ENCODE peak calls at places on chromosome 10, in four cellular contexts. Y is pancreas; R is activated naive CD8-positive, alpha-beta T cell treated with anti-CD3 and anti-CD28 coated beads, Interleukin-2, amount 50 U/mL, for 24 hours; L is WTC11. P is an unnamed sample.

GRCh38 chr10:103618575-103619423 is 125.3 kb downstream of the NEURL1 start:
- DNase-seq in Y (peak; percentile 46), R (no peak), L (no peak), P (no peak)

GRCh38 chr10:97013983-97014382 is 171.8 kb downstream of the SLIT1 start:
- DNase-seq in Y (no peak), R (no peak), L (no peak), P (no peak)

GRCh38 chr10:127117125-127117524 is 79.3 kb downstream of the INSYN2A start:
- DNase-seq in Y (peak; percentile 38), R (peak; percentile 31), L (peak; percentile 81), P (no peak)

GRCh38 chr10:82529064-82529463 is 654.1 kb downstream of the NRG3 start:
- DNase-seq in Y (no peak), R (no peak), L (no peak), P (no peak)

GRCh38 chr10:22345301-22346086 is at the start of gene SPAG6:
- DNase-seq in Y (peak; percentile 31), R (peak; percentile 60), L (peak; percentile 86), P (no peak)

GRCh38 chr10:101693701-101694055 is 1.3 kb downstream of the FBXW4 start:
- DNase-seq in Y (no peak), R (peak; percentile 20), L (no peak), P (no peak)

GRCh38 chr10:70302292-70302691 is 18.5 kb upstream of the NPFFR1 start:
- DNase-seq in Y (no peak), R (no peak), L (no peak), P (no peak)

GRCh38 chr10:91955114-91955513 is 31.5 kb downstream of the BTAF1 start:
- DNase-seq in Y (no peak), R (no peak), L (no peak), P (no peak)

GRCh38 chr10:14208231-14208630 is 122.5 kb downstream of the FRMD4A start:
- DNase-seq in Y (no peak), R (no peak), L (no peak), P (no peak)

GRCh38 chr10:11301571-11302111 is 284.0 kb downstream of the CELF2 start:
- DNase-seq in Y (no peak), R (no peak), L (no peak), P (no peak)

GRCh38 chr10:97059006-97059871 is 126.5 kb downstream of the SLIT1 start:
- DNase-seq in Y (no peak), R (no peak), L (peak; percentile 66), P (no peak)

GRCh38 chr10:8146650-8147049 is 92.2 kb downstream of the GATA3 start:
- DNase-seq in Y (no peak), R (no peak), L (no peak), P (no peak)

GRCh38 chr10:79299397-79300370 is 47.6 kb upstream of the PPIF start:
- DNase-seq in Y (no peak), R (no peak), L (no peak), P (no peak)

GRCh38 chr10:12608761-12609160 is 259.4 kb downstream of the CAMK1D start:
- DNase-seq in Y (peak; percentile 28), R (no peak), L (no peak), P (no peak)

GRCh38 chr10:21495686-21496284 is 29.7 kb downstream of the SKIDA1 start:
- DNase-seq in Y (peak; percentile 87), R (peak; percentile 90), L (peak; percentile 94), P (peak; percentile 89)

GRCh38 chr10:79047875-79048638 is 20.7 kb upstream of the ZMIZ1 start:
- DNase-seq in Y (peak; percentile 12), R (peak; percentile 63), L (no peak), P (no peak)

GRCh38 chr10:92690211-92691041 is 671 bp downstream of the HHEX start:
- DNase-seq in Y (peak; percentile 59), R (peak; percentile 80), L (peak; percentile 52), P (no peak)

GRCh38 chr10:79221110-79222051 is 125.9 kb upstream of the PPIF start:
- DNase-seq in Y (peak; percentile 76), R (no peak), L (peak; percentile 40), P (no peak)

GRCh38 chr10:64486149-64486548 is 964.9 kb downstream of the REEP3 start:
- DNase-seq in Y (no peak), R (no peak), L (no peak), P (no peak)

GRCh38 chr10:111209666-111210065 is 132.8 kb downstream of the ADRA2A start:
- DNase-seq in Y (no peak), R (no peak), L (no peak), P (no peak)

GRCh38 chr10:75932921-75933320 is 501.5 kb downstream of the LRMDA start:
- DNase-seq in Y (no peak), R (no peak), L (no peak), P (no peak)

GRCh38 chr10:70461397-70462348 is 16.9 kb upstream of the PALD1 start:
- DNase-seq in Y (peak; percentile 62), R (peak; percentile 58), L (peak; percentile 74), P (peak; percentile 68)

GRCh38 chr10:87505366-87506113 is 847 bp downstream of the MINPP1 start:
- DNase-seq in Y (peak; percentile 60), R (peak; percentile 58), L (peak; percentile 65), P (peak; percentile 45)

GRCh38 chr10:103578782-103579382 is 85.4 kb downstream of the NEURL1 start:
- DNase-seq in Y (peak; percentile 65), R (no peak), L (no peak), P (no peak)

GRCh38 chr10:131323880-131324279 is 12.4 kb upstream of the TCERG1L start:
- DNase-seq in Y (no peak), R (no peak), L (no peak), P (no peak)